ENCODE peak calls at places on chromosomes 4 and X, in four cellular contexts. Y, L, J and X are unnamed samples.

GRCh38 chr4:106358899-106359298 is 9.7 kb downstream of the GIMD1 start:
- DNase-seq in Y (no peak), L (no peak), J (no peak), X (peak)

GRCh38 chrX:44244008-44244407 is 99.5 kb downstream of the EFHC2 start:
- DNase-seq in Y (no peak), L (no peak), J (no peak), X (peak)

GRCh38 chr4:39036172-39036571 is 4.0 kb upstream of the TMEM156 start:
- DNase-seq in Y (no peak), L (no peak), J (no peak), X (peak)

GRCh38 chrX:129780441-129781105 is 824 bp downstream of the SASH3 start:
- DNase-seq in Y (no peak), L (no peak), J (no peak), X (no peak)

GRCh38 chr4:84403656-84404055 is 95.4 kb downstream of the NKX6-1 start:
- DNase-seq in Y (no peak), L (no peak), J (no peak), X (no peak)

GRCh38 chr4:22661443-22661842 is 31.3 kb upstream of the GBA3 start:
- DNase-seq in Y (no peak), L (no peak), J (no peak), X (peak)

GRCh38 chr4:37225778-37226177 is 18.8 kb upstream of the NWD2 start:
- DNase-seq in Y (no peak), L (no peak), J (no peak), X (no peak)

GRCh38 chrX:106950381-106950780 is 30.2 kb downstream of the CLDN2 start:
- DNase-seq in Y (no peak), L (no peak), J (no peak), X (no peak)

GRCh38 chr4:77044458-77045124 is 31.2 kb downstream of the CCNI start:
- DNase-seq in Y (no peak), L (no peak), J (no peak), X (peak)

GRCh38 chr4:168725935-168726334 is 229.1 kb downstream of the PALLD start:
- DNase-seq in Y (no peak), L (no peak), J (no peak), X (no peak)

GRCh38 chrX:139204903-139205667 is 325.5 kb upstream of the F9 start:
- DNase-seq in Y (peak), L (peak), J (no peak), X (no peak)

GRCh38 chrX:15781964-15782711 is 8.1 kb upstream of the ZRSR2 start:
- DNase-seq in Y (no peak), L (no peak), J (no peak), X (no peak)

GRCh38 chr4:101304916-101305315 is 42.4 kb downstream of the PPP3CA start:
- DNase-seq in Y (no peak), L (no peak), J (no peak), X (peak)

GRCh38 chr4:100391086-100391485 is 126.7 kb downstream of the EMCN start:
- DNase-seq in Y (no peak), L (no peak), J (no peak), X (no peak)

GRCh38 chr4:33715996-33716395 is 2528.3 kb downstream of the ARAP2 start:
- DNase-seq in Y (no peak), L (no peak), J (no peak), X (no peak)

GRCh38 chrX:11757729-11758399 is at the start of gene MSL3:
- DNase-seq in Y (peak), L (peak), J (no peak), X (peak)

GRCh38 chr4:183335369-183335940 is 13.2 kb upstream of the CLDN24 start:
- DNase-seq in Y (peak), L (no peak), J (no peak), X (peak)

DNA sequence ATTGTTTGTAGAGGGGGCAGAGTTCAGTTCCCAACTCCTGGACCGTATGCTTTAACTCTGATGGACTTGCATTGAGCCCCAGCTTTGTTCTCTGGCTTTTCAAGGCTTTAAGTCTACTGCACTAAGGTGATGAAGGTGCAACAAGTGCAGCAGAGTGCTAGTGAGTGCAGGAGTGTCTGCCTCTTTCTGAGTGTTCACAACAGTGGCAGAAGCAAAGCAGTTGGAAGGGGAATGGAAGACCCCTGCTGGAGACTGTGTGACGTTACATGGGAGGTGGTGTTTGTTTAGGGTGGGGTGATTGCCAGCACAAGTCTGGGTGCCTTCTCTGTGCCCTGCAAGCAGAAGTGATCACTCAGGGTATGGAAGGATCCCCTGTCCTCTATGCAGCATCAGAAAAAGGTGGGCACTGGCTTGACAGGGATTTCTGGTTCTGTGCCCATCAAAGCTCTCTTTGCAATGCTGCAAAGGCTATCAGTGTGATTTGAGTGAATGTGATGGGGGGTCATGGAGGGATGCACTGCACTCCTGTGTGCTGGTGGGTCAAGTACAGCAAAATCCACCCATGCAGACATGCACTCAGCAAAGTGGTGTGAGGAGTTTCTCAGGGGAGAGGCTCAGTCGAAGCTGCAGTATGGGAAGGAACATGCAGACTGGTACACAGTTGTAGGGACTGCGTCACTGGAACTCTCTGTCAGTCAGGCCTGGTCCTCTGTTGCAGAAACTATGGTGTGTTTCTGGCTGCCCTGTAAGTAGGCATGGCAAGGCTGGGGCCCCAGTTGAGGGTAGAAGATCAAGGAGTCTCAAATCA is 70.9 kb upstream of the UGT2B7 start:
- DNase-seq in Y (no peak), L (peak), J (peak), X (no peak)
- TF ChIP-seq USF2 in Y (no peak), L (no peak), J (no peak), X (no peak)

DNA sequence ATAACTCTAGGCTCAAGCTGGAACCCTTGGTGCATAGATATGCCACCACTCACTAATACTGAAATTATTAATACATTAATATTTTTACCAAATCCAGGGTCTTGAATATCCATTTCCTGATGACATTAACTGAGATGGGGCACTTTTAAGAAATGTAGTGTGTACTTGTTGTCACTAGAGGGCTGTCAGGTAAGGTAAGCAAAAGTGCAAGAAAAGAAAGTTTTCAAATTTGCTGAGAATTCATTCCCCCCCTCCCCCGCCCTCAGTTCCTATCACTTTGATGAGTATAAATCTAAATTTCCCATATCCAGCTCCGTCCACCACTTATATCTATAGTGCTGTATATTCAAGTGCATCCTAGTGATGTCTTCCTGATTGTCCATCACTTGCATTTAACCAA is 20.5 kb upstream of the WDR44 start:
- DNase-seq in Y (no peak), L (no peak), J (no peak), X (no peak)
- TF ChIP-seq USF2 in Y (no peak), L (no peak), J (no peak), X (no peak)

GRCh38 chr4:53010320-53010719 is 148.2 kb downstream of the RASL11B start:
- DNase-seq in Y (no peak), L (no peak), J (no peak), X (peak)
- TF ChIP-seq USF2 in Y (no peak), L (no peak), J (no peak), X (no peak)

DNA sequence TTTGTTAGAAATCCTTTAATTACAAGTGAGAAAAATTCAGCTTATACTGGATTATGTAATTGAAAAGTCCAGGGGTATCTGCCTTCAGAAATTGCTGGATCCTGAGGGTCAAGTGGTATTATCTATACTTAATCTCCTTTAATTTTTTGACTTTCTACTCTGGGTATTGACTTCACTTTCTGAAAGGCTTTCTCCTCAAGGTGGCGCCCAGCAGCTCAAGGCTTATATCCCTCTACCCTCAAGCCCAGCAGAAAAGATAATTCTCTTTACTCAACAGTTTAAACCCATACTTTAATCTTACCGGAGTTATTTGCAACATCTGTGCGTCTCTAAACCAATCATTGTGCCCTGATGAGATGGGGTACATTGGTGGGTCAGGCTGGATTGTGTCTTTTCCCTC is 129.5 kb downstream of the LARP7 start:
- DNase-seq in Y (no peak), L (peak), J (no peak), X (peak)
- TF ChIP-seq USF2 in Y (no peak), L (no peak), J (no peak), X (no peak)

DNA sequence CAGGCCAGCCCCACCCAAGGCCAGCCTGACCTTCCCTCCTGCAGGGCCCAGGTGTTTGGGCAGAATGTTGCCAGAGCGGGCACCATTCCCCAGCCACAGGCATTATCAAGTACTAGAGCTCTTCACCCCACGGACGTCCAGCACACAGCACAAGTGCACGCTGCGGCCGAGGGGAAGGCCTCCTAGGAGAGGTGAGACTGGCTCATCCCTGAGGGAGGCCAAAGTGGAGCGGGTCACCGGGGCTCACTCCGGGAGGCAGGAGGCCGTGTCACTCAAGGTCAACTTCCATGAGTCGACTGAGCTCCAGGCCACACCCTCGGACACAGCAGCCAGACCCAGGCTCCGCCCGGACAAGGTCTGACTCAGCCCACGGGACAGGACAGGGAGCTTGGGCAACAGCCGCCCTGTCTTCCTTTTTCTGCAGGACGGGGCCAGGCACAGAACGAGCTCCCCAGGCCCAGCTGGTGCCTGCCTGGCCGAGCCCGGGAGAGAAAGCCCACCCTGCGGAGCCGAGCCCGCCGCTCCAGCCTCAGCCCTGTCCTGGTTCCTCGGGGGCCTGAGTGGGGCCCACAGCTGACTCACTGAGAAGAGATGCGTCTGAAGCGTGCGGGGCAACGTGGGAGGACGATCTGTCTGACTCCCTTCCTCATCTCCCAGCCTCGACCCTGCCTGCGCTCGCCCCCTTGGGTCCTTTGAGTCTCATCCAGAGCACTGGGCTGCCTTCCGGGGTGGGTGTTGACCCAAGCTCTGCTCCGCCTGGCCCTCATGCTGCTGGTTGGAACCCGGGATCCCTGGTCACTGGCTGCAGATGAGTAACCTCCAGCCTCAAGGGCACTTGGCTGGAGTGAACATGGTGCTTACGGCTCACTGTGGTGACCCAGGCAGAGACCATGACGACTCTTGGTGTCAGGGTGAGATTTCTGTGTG is 1.6 kb downstream of the SLC49A3 start:
- DNase-seq in Y (peak), L (no peak), J (no peak), X (peak)
- TF ChIP-seq USF2 in Y (no peak), L (no peak), J (no peak), X (no peak)